ENCODE peak calls at places on chromosomes 12 and 14, in six cellular contexts. D is H1, G is neuronal stem cell, U is IMR-90, E is mesenchymal stem cell, Y is trophoblast cell. Z is an unnamed sample.

GRCh38 chr14:77026166-77026929 is 2.2 kb downstream of the IRF2BPL start:
- DNase-seq in D (peak), G (peak), U (peak), E (peak), Y (no peak), Z (peak)

GRCh38 chr14:93132472-93133065 is 16.8 kb upstream of the ITPK1 start:
- DNase-seq in D (no peak), G (no peak), U (peak), E (peak), Y (no peak), Z (peak)

GRCh38 chr12:64824130-64824499 is 332 bp upstream of the TBC1D30 start:
- DNase-seq in D (no peak), G (no peak), U (no peak), E (no peak), Y (no peak), Z (no peak)

GRCh38 chr12:39464976-39465375 is 22.1 kb upstream of the KIF21A start:
- DNase-seq in D (no peak), G (no peak), U (no peak), E (no peak), Y (no peak), Z (no peak)

GRCh38 chr14:64159588-64159987 is 134.6 kb downstream of the ESR2 start:
- DNase-seq in D (no peak), G (no peak), U (no peak), E (no peak), Y (no peak), Z (peak)

GRCh38 chr14:30974628-30975027 is 50.8 kb upstream of the AP4S1 start:
- DNase-seq in D (no peak), G (no peak), U (peak), E (peak), Y (peak), Z (no peak)

GRCh38 chr12:115296613-115297012 is 612.6 kb upstream of the TBX3 start:
- DNase-seq in D (no peak), G (no peak), U (no peak), E (no peak), Y (no peak), Z (no peak)

GRCh38 chr12:96197503-96198272 is 3.5 kb downstream of the ELK3 start:
- DNase-seq in D (no peak), G (no peak), U (peak), E (peak), Y (no peak), Z (no peak)

GRCh38 chr14:53964249-53964648 is 7.6 kb upstream of the BMP4 start:
- DNase-seq in D (no peak), G (no peak), U (peak), E (peak), Y (no peak), Z (peak)

GRCh38 chr12:111773801-111774551 is 7.2 kb downstream of the ALDH2 start:
- DNase-seq in D (no peak), G (no peak), U (peak), E (peak), Y (peak), Z (no peak)

GRCh38 chr14:104343690-104344640 is 205.6 kb downstream of the KIF26A start:
- DNase-seq in D (peak), G (no peak), U (no peak), E (no peak), Y (no peak), Z (peak)

GRCh38 chr12:48832321-48833060 is 14.2 kb downstream of the CACNB3 start:
- DNase-seq in D (no peak), G (no peak), U (no peak), E (no peak), Y (no peak), Z (no peak)

GRCh38 chr12:131017477-131017991 is 63.8 kb downstream of the ADGRD1 start:
- DNase-seq in D (no peak), G (no peak), U (no peak), E (no peak), Y (no peak), Z (no peak)

GRCh38 chr14:52618602-52619001 is 66.0 kb downstream of the GPR137C start:
- DNase-seq in D (no peak), G (no peak), U (no peak), E (no peak), Y (no peak), Z (no peak)

GRCh38 chr12:102171951-102172350 is 25.7 kb downstream of the PMCH start:
- DNase-seq in D (no peak), G (no peak), U (peak), E (no peak), Y (no peak), Z (no peak)

GRCh38 chr14:64845878-64846277 is 33.8 kb downstream of the SPTB start:
- DNase-seq in D (no peak), G (no peak), U (peak), E (no peak), Y (no peak), Z (peak)

GRCh38 chr14:69259531-69260245 is at the start of gene GALNT16:
- DNase-seq in D (peak), G (peak), U (peak), E (peak), Y (no peak), Z (peak)
- H3K4me3 ChIP-seq in D (peak), G (peak), U (peak), E (peak), Y (peak), Z (peak)

GRCh38 chr12:52942056-52942913 is 6.6 kb upstream of the KRT18 start:
- DNase-seq in D (no peak), G (no peak), U (peak), E (no peak), Y (no peak), Z (no peak)

GRCh38 chr12:52944683-52945388 is 4.1 kb upstream of the KRT18 start:
- DNase-seq in D (peak), G (no peak), U (no peak), E (no peak), Y (no peak), Z (no peak)

GRCh38 chr12:52945389-52946232 is 3.3 kb upstream of the KRT18 start:
- DNase-seq in D (peak), G (no peak), U (peak), E (peak), Y (peak), Z (peak)

GRCh38 chr12:52946334-52946733 is 2.6 kb upstream of the KRT18 start:
- DNase-seq in D (no peak), G (no peak), U (no peak), E (peak), Y (peak), Z (no peak)

GRCh38 chr12:52942914-52943207 is 6.1 kb upstream of the KRT18 start:
- DNase-seq in D (no peak), G (no peak), U (no peak), E (no peak), Y (no peak), Z (peak)
- H3K23ac ChIP-seq in D (no peak), G (no peak), U (no peak), E (no peak), Y (no peak), Z (no peak)

DNA sequence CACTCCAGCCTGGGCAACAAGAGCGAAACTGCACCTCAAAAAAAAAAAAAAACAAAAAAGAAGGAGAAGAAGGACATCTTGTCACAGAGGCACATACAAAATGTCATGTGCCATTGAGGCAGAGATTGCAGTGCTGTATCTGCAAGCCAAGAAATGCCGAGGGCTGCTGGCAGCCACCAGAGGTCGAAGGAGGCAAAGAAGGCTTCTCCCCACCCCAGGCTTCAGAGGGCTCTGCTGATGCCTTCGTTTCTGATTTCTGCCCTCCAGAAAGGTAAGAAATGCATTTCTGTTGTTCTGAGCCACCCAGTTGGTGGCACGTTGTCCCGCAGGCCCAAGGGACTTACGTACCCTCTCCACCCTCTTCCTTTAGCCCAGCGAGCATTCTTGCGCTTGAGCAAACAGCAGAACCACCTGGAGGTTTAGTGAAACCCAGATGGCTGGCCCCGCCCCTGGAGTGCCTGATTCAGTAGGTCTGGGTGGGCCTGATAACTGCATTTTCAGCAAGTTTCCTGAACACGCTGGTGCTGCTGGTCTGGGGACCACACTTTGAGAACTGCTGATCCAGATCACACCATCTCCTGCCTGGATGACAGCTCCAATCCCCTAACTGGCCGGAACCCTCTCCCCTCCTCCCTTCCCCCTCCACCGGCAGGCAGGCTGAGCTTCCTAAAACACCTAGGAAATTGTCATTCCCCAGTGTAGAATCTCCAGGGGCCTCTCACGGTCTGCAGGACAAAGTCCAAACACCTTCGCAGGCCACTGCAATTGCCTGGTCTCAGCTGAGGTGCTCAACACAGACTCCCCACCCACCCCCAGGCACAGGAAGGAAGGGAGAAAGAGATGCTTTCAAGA is 21.1 kb upstream of the SCARB1 start:
- DNase-seq in D (no peak), G (no peak), U (no peak), E (no peak), Y (peak), Z (peak)
- H3K4me3 ChIP-seq in D (no peak), G (no peak), U (no peak), E (no peak), Y (no peak), Z (no peak)

GRCh38 chr12:124207617-124208016 is 87.3 kb upstream of the RFLNA start:
- DNase-seq in D (no peak), G (no peak), U (no peak), E (no peak), Y (no peak), Z (no peak)
- H3K23ac ChIP-seq in D (no peak), G (no peak), U (no peak), E (no peak), Y (no peak), Z (no peak)

GRCh38 chr12:57091633-57092528 is 3.0 kb downstream of the NAB2 start:
- DNase-seq in D (no peak), G (no peak), U (no peak), E (no peak), Y (no peak), Z (no peak)
- H3K4me3 ChIP-seq in D (no peak), G (no peak), U (no peak), E (peak), Y (no peak), Z (no peak)